ENCODE peak calls at places on chromosomes 12 and 14, in six cellular contexts. V is CD4-positive, alpha-beta T cell; K is uterus; U is A549; E is epithelial cell of prostate; Z is cardiac muscle cell. F is an unnamed sample.
A peak's percentile ranks its signal among the peaks of the same experiment; 100 is the strongest.

GRCh38 chr12:63038361-63039100 is 103.6 kb upstream of the PPM1H start:
- DNase-seq in Z (no peak), V (no peak), K (no peak), E (no peak), U (no peak), F (no peak)

GRCh38 chr14:87082917-87083316 is 910.1 kb downstream of the GALC start:
- DNase-seq in U (no peak), E (no peak), V (no peak), K (no peak), Z (no peak), F (no peak)

GRCh38 chr14:58638231-58639205 is 756 bp downstream of the DACT1 start:
- DNase-seq in V (peak; percentile 4), Z (peak; percentile 56), E (no peak), K (peak; percentile 25), U (peak; percentile 10), F (peak; percentile 60)

GRCh38 chr12:28313631-28314030 is 123.4 kb downstream of the CCDC91 start:
- DNase-seq in E (no peak), V (no peak), K (no peak), Z (peak; percentile 36), U (no peak), F (no peak)

GRCh38 chr12:53798575-53798974 is 46.8 kb upstream of the CISTR start:
- DNase-seq in K (no peak), V (no peak), E (no peak), Z (peak; percentile 67), U (peak; percentile 47), F (no peak)

GRCh38 chr14:80946797-80947196 is 5.3 kb upstream of the CEP128 start:
- DNase-seq in U (no peak), K (no peak), E (no peak), V (no peak), Z (no peak), F (no peak)

GRCh38 chr14:105085766-105086165 is 20.5 kb upstream of the GPR132 start:
- DNase-seq in V (no peak), K (no peak), U (no peak), E (no peak), Z (no peak), F (peak; percentile 12)

GRCh38 chr14:30996892-30997659 is 28.4 kb upstream of the AP4S1 start:
- DNase-seq in U (no peak), E (no peak), V (no peak), Z (no peak), K (no peak), F (no peak)

GRCh38 chr14:98226411-98226810 is 1045.6 kb downstream of the BCL11B start:
- DNase-seq in E (no peak), V (no peak), U (no peak), K (no peak), Z (no peak), F (no peak)

GRCh38 chr12:2582631-2583616 is 211.8 kb upstream of the FKBP4 start:
- DNase-seq in E (no peak), K (peak; percentile 56), U (peak; percentile 41), V (peak; percentile 9), Z (peak; percentile 69), F (peak; percentile 76)

GRCh38 chr12:47356129-47356622 is 276.4 kb upstream of the AMIGO2 start:
- DNase-seq in Z (peak; percentile 46), U (no peak), V (no peak), E (no peak), K (no peak), F (peak; percentile 30)

GRCh38 chr12:79183003-79183402 is 318.4 kb downstream of the SYT1 start:
- DNase-seq in K (no peak), E (no peak), Z (no peak), V (no peak), U (no peak), F (no peak)

GRCh38 chr12:113151655-113152054 is 2.1 kb downstream of the CFAP73 start:
- DNase-seq in K (no peak), U (no peak), V (no peak), Z (no peak), E (no peak), F (no peak)

GRCh38 chr14:61577506-61577931 is 117.8 kb upstream of the HIF1A start:
- DNase-seq in K (no peak), V (no peak), U (no peak), E (no peak), Z (no peak), F (no peak)

GRCh38 chr12:106205208-106206069 is 42.4 kb downstream of the CKAP4 start:
- DNase-seq in E (no peak), Z (no peak), K (no peak), V (no peak), U (peak; percentile 61), F (no peak)

GRCh38 chr12:22230280-22230794 is 104.2 kb downstream of the ST8SIA1 start:
- DNase-seq in V (no peak), Z (no peak), E (no peak), U (peak; percentile 39), K (no peak), F (no peak)

GRCh38 chr12:116040412-116040811 is 237.1 kb downstream of the MED13L start:
- DNase-seq in V (no peak), E (no peak), U (no peak), K (no peak), Z (peak; percentile 13), F (no peak)

GRCh38 chr12:101086490-101086889 is 123.5 kb downstream of the SLC5A8 start:
- DNase-seq in Z (peak; percentile 61), E (no peak), V (no peak), U (no peak), K (no peak), F (no peak)

GRCh38 chr12:56517854-56518253 is 3.8 kb upstream of the RBMS2 start:
- DNase-seq in K (no peak), U (no peak), E (no peak), V (no peak), Z (no peak), F (no peak)

GRCh38 chr12:52279683-52280318 is 5.4 kb downstream of the KRT86 start:
- DNase-seq in V (no peak), K (no peak), E (no peak), Z (peak; percentile 9), U (no peak), F (no peak)

GRCh38 chr12:6647083-6647604 is at the start of gene ACRBP:
- DNase-seq in U (no peak), E (no peak), Z (peak; percentile 74), V (peak; percentile 21), K (peak; percentile 73), F (peak; percentile 60)

GRCh38 chr14:30638926-30639325 is 16.8 kb downstream of the SCFD1 start:
- DNase-seq in V (no peak), U (no peak), Z (peak; percentile 47), E (no peak), K (no peak), F (no peak)

GRCh38 chr12:19518209-19518608 is 78.9 kb downstream of the AEBP2 start:
- DNase-seq in E (no peak), K (no peak), V (no peak), Z (no peak), U (peak; percentile 22), F (no peak)

GRCh38 chr12:19520646-19521045 is 81.4 kb downstream of the AEBP2 start:
- DNase-seq in U (no peak), Z (peak; percentile 14), E (no peak), V (no peak), K (no peak), F (no peak)

GRCh38 chr12:19515179-19515578 is 75.9 kb downstream of the AEBP2 start:
- DNase-seq in U (peak; percentile 78), E (no peak), Z (no peak), V (no peak), K (no peak), F (no peak)

DNA sequence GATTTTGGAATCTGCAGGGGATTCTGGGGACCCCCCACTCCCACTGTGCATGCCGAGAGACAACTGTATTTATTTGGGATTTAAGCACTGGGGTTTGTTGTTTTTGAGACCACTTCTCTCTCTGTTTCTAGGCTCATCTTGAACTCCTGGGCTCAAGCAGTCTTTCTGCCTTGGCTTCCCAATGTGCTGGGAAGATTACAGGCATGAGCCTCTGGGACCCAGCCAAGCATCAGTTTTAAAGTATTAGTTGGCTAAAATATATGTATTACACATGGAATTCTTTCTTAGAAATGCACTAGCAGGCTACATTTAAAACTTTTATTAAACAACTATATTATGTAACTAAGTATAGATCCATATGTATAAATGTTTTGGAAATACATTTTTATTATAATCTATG is 78.3 kb downstream of the AEBP2 start:
- DNase-seq in V (no peak), K (no peak), U (no peak), E (no peak), Z (no peak), F (no peak)
- H3K27ac ChIP-seq in V (no peak overlapping the region), K (peak overlapping the region; percentile 13), U (no peak overlapping the region), E (no peak overlapping the region), Z (no peak overlapping the region), F (no peak overlapping the region)

GRCh38 chr12:31804185-31804504 is 75.3 kb upstream of the AMN1 start:
- DNase-seq in Z (no peak), V (no peak), K (no peak), U (no peak), E (no peak), F (no peak)

GRCh38 chr12:31807773-31808097 is 78.9 kb upstream of the AMN1 start:
- DNase-seq in U (no peak), E (no peak), V (no peak), K (no peak), Z (no peak), F (peak; percentile 49)

GRCh38 chr12:31803306-31804184 is 74.7 kb upstream of the AMN1 start:
- DNase-seq in E (no peak), Z (no peak), K (no peak), U (no peak), V (no peak), F (no peak)
- H3K27ac ChIP-seq in E (no peak overlapping the region), Z (no peak overlapping the region), K (no peak overlapping the region), U (no peak overlapping the region), V (no peak overlapping the region), F (peak overlapping the region; percentile 6)

GRCh38 chr14:54106802-54107377 is 150.3 kb upstream of the BMP4 start:
- DNase-seq in E (no peak), Z (peak; percentile 71), U (no peak), K (no peak), V (no peak), F (no peak)
- H3K27ac ChIP-seq in E (peak overlapping the region; percentile 89), Z (no peak overlapping the region), U (no peak overlapping the region), K (no peak overlapping the region), V (no peak overlapping the region), F (no peak overlapping the region)

DNA sequence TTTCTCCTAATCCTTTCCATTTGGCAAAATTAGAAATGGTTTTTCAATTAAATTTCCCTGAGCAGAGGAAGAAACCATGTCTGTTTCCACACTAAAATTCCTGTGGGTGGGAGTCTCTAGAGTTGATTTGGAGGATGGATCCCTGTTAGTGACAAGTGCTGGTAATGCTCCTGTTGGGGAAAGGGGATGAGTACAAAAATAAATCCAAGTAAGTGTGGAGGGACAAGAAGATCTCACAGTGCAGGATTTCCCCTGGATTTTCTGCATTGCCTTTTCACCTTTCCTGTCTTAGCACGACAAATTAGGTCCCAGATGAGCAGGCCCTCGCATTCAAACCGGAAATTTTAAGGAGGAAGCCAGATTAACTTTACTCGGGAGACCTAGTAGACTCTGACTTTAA is 107.5 kb downstream of the DAD1 start:
- DNase-seq in U (no peak), V (no peak), Z (no peak), K (no peak), E (no peak), F (no peak)
- H3K27ac ChIP-seq in U (no peak overlapping the region), V (no peak overlapping the region), Z (no peak overlapping the region), K (peak overlapping the region; percentile 73), E (no peak overlapping the region), F (no peak overlapping the region)